ENCODE peak calls at places on chromosomes 13 and 19, in four cellular contexts. U is RWPE1, S is spleen, L is tibial artery. V is an unnamed sample.

GRCh38 chr13:96216543-96216942 is 126.6 kb downstream of the HS6ST3 start:
- DNase-seq in U (no peak), S (no peak), L (no peak), V (no peak)

GRCh38 chr13:95643814-95644598 is 500 bp downstream of the DZIP1 start:
- DNase-seq in S (peak; percentile 78), U (peak; percentile 27), L (no peak), V (peak; percentile 75)

GRCh38 chr13:41791056-41791455 is 169.9 kb downstream of the VWA8 start:
- DNase-seq in U (no peak), L (no peak), S (no peak), V (no peak)

GRCh38 chr13:47598340-47598911 is 402.6 kb downstream of the SUCLA2 start:
- DNase-seq in U (peak; percentile 17), L (no peak), S (no peak), V (no peak)

GRCh38 chr19:46015080-46015960 is 7.5 kb downstream of the PGLYRP1 start:
- DNase-seq in S (peak; percentile 91), L (no peak), U (peak; percentile 82), V (peak; percentile 94)

GRCh38 chr13:71358218-71358617 is 508.8 kb downstream of the DACH1 start:
- DNase-seq in U (peak; percentile 8), S (no peak), L (no peak), V (no peak)

GRCh38 chr13:83221256-83221655 is 661.0 kb downstream of the SLITRK1 start:
- DNase-seq in L (no peak), U (peak; percentile 1), S (no peak), V (no peak)

GRCh38 chr13:80757694-80758093 is 416.8 kb upstream of the SPRY2 start:
- DNase-seq in S (no peak), L (no peak), U (no peak), V (no peak)

GRCh38 chr13:92017737-92018136 is 619.3 kb downstream of the GPC5 start:
- DNase-seq in S (no peak), U (no peak), L (no peak), V (no peak)

GRCh38 chr13:40644838-40645620 is 21.4 kb downstream of the FOXO1 start:
- DNase-seq in L (no peak), U (peak; percentile 43), S (no peak), V (no peak)

GRCh38 chr19:5789201-5789795 is 1.7 kb downstream of the DUS3L start:
- DNase-seq in S (peak; percentile 83), U (no peak), L (no peak), V (no peak)

GRCh38 chr13:41505209-41505835 is 48.0 kb downstream of the RGCC start:
- DNase-seq in S (no peak), L (no peak), U (no peak), V (no peak)

GRCh38 chr13:30580852-30581502 is 36.7 kb upstream of the USPL1 start:
- DNase-seq in L (no peak), S (no peak), U (no peak), V (no peak)

GRCh38 chr19:41616785-41617621 is 9.9 kb downstream of the CEACAM4 start:
- DNase-seq in L (no peak), S (peak; percentile 34), U (peak; percentile 34), V (no peak)

GRCh38 chr19:18049390-18049789 is 37.3 kb downstream of the IL12RB1 start:
- DNase-seq in U (no peak), L (peak; percentile 98), S (peak; percentile 84), V (peak; percentile 88)

GRCh38 chr19:16266586-16266942 is 58.1 kb upstream of the KLF2 start:
- DNase-seq in S (no peak), L (no peak), U (no peak), V (no peak)

GRCh38 chr13:24124789-24125476 is 35.6 kb upstream of the SPATA13 start:
- DNase-seq in S (no peak), U (no peak), L (no peak), V (no peak)

GRCh38 chr13:100440756-100441421 is 147.7 kb downstream of the GGACT start:
- DNase-seq in L (no peak), S (no peak), U (no peak), V (no peak)

GRCh38 chr19:58336216-58336615 is 9.4 kb downstream of the ZSCAN22 start:
- DNase-seq in L (no peak), U (no peak), S (no peak), V (no peak)

GRCh38 chr19:8609210-8610040 is 1.1 kb downstream of the ADAMTS10 start:
- DNase-seq in U (no peak), L (peak; percentile 90), S (no peak), V (peak; percentile 46)

GRCh38 chr19:35963514-35963913 is 27.3 kb downstream of the LRFN3 start:
- DNase-seq in S (no peak), L (no peak), U (peak; percentile 26), V (peak; percentile 42)

GRCh38 chr13:31172535-31172934 is 10.8 kb upstream of the HSPH1 start:
- DNase-seq in U (peak; percentile 72), L (no peak), S (no peak), V (no peak)

GRCh38 chr13:101416181-101417042 is at the start of gene NALCN:
- DNase-seq in L (peak; percentile 70), U (peak; percentile 28), S (no peak), V (peak; percentile 36)

GRCh38 chr19:38743394-38744297 is 628 bp downstream of the CAPN12 start:
- DNase-seq in L (no peak), S (peak; percentile 61), U (no peak), V (no peak)

DNA sequence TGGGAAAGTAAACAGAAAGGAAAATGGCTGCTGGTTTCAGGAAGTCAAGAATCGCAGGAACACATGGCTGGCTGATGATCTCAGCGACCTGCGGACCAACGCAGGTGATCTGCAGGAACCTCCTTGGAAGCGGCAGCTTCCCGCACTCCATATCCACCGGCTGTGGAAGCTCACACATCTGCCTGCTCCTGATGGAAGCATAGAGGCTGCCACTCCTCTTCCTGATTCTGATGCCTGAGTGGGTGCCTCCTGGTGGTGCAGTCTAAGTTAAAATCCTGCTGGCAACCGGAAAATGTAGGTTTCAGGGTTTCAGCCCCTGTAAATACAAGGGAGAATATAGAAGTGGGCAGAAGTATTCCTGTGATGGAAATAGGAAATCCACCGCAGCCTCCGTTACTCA is 75.5 kb downstream of the TNFSF13B start:
- DNase-seq in L (no peak), S (no peak), U (no peak), V (no peak)
- TF ChIP-seq CTCF in L (no peak), S (no peak), U (no peak), V (no peak)

DNA sequence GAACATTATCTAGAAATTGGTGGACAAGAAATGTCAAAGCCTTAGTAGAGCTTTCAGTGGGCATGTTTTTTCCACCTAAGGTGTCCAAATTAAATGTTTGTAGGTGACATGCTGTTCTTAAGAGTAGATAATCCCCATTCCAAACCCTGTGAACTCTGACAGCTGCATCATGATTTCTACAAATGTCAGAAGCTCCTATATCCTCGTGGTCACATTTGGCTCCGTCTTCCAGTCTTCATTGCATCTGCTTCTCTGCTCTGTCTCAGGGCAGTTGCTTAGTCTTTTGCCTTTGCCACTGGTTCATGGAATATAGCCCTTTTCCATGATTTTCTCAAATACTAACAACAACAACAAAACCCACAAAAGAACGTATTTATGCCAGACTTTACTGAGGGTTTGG is 234.5 kb downstream of the DLEU7 start:
- DNase-seq in U (no peak), L (no peak), S (no peak), V (no peak)
- TF ChIP-seq CTCF in U (no peak), L (no peak), S (no peak), V (no peak)

DNA sequence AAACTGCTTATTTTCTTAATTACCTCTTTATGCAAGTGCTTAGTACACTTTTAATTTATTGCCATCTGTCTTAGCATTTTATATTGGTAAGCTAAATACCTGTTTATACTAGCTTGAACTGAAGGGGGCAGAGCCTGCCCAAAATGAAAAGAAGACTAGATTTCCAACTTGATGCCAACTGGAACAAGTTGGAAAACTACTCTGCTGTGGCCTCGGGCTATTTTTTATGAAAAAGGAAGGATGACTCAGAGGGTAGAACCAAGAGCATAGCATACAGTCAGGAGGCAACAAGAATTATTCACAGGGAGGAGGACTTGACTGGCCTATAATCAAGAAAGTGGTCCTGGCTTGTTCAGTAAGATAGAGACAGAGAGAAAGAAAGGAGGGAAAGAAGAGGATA is 150.3 kb downstream of the NDFIP2 start:
- DNase-seq in U (peak; percentile 91), L (no peak), S (no peak), V (no peak)
- TF ChIP-seq CTCF in U (peak; percentile 72), L (peak; percentile 6), S (no peak), V (no peak)

DNA sequence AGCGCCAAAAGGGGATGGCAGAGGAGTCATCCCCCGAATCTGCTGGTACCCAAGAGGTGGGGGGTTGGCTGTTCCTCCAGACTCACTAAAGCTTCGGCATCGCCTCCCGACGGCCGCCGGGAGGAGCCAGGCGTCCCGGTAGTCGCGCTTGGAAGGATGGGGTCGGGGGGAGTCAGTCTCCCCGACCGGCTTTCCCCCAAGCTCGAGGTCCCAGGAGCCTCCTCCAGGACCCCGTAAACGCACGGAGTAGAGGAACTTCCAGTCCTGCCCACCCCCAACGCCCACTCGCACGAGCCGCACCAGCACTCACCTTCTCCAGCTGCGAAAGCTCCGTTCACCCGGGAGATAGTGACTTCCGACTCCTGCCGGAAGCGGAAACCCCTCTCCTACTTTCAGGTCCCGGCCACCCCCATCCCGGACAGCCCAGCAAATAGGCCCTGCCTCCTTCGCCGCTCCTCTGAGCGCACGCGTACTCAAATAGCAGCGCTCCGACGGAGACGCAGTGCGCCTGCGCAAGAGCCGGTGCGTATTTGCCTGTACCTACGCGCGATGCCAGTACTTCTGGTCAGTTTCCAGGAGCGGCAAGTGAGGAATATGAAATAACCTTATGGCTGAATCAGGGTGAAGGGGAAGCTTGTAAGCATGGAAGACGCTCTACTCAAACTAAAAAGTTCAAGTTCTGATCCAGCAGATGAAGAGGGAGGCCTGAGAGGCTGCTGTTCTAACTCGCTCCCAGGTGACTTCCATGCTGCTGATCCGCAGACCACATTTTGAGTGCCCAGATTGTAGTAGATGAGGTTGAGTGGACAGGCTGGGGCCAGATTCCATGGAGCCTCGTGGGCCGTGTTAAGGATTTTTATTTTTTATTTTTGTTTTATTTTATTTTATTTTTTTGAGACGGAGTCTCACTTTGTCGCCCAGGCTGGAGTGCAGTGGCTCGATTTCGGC is at the start of gene ELOF1:
- DNase-seq in S (peak; percentile 99), L (peak; percentile 99), U (peak; percentile 99), V (peak; percentile 98)
- TF ChIP-seq CTCF in S (no peak), L (peak; percentile 22), U (no peak), V (no peak)

DNA sequence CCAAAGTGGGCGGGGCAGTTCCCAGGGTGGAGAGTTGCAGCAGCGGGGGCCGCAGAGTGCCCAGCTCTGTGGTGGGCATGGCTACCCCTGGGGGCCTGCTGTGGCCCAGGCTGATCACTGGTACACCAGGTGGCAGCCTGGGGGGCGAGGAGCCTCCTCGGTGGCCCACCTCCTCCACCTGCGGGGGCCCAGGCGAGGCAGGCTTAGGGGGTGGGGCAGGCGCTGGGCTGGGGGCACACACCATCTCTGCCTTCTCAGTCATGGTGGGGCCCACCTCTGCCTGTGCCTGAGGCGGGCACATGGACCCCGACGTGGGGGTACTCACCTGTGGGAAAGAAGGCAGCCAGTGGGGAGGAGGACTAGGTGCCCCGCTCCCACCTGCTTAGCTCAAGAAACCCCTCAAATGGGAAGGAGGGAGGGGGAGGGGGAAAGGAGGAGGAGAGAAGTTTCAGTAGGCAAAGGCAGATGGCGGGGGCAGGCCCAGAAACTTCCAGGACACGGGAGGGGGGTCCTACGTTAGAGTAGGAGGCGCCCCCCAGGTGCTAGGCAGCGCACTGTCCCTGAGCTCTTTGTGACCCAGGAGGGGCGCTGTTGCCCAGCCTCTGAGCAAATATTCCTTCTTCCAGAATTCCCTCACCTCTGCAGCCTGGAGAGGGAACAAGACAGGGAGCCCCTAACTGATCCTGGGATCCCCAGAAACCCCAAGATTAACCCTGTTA is 1.6 kb downstream of the LYL1 start:
- DNase-seq in L (peak; percentile 69), U (no peak), S (peak; percentile 87), V (no peak)
- TF ChIP-seq CTCF in L (no peak), U (no peak), S (no peak), V (no peak)

V was measured in pancreas.